ENCODE peak calls at places on chromosomes 13 and 19, in eight cellular contexts. Y is upper lobe of right lung; T is SK-MEL-5; D is activated T-cell treated with anti-CD3 and anti-CD28 coated beads, Interleukin-2, amount 50 U/mL, for 4 hours; U is stimulated activated naive CD4-positive, alpha-beta T cell treated with Interleukin-2 at 50 U/mL for 16 hours; L is tibial nerve; Q is CD8-positive, alpha-beta memory T cell; M is lung microvascular endothelial cell. R is an unnamed sample.
A peak's percentile ranks its signal among the peaks of the same experiment; 100 is the strongest.

GRCh38 chr13:98985591-98985990 is 7.7 kb upstream of the DOCK9 start:
- DNase-seq in Y (no peak), T (no peak), D (no peak), U (no peak), L (no peak), Q (no peak), M (peak; percentile 91), R (no peak)

GRCh38 chr13:113245858-113246791 is 36.7 kb downstream of the CUL4A start:
- DNase-seq in Y (no peak), T (peak; percentile 21), D (no peak), U (no peak), L (no peak), Q (no peak), M (peak; percentile 21), R (no peak)

GRCh38 chr13:73754727-73755292 is 379.4 kb downstream of the KLF12 start:
- DNase-seq in Y (no peak), T (peak; percentile 83), D (no peak), U (no peak), L (peak; percentile 79), Q (peak; percentile 33), M (peak; percentile 68), R (no peak)

GRCh38 chr13:54733639-54734038 is 1705.0 kb downstream of the OLFM4 start:
- DNase-seq in Y (no peak), T (peak; percentile 45), D (no peak), U (no peak), L (no peak), Q (no peak), M (no peak), R (no peak)

GRCh38 chr19:48190288-48191284 is 20.1 kb downstream of the ZSWIM9 start:
- DNase-seq in Y (no peak), T (peak; percentile 34), D (peak; percentile 66), U (peak; percentile 65), L (no peak), Q (peak; percentile 37), M (no peak), R (peak; percentile 65)

GRCh38 chr13:27455331-27455855 is 5.0 kb upstream of the MTIF3 start:
- DNase-seq in Y (no peak), T (peak; percentile 21), D (no peak), U (no peak), L (no peak), Q (no peak), M (peak; percentile 24), R (peak; percentile 31)

GRCh38 chr19:55418185-55418584 is 10.6 kb upstream of the UBE2S start:
- DNase-seq in Y (no peak), T (peak; percentile 88), D (peak; percentile 52), U (peak; percentile 17), L (peak; percentile 54), Q (peak; percentile 42), M (peak; percentile 82), R (peak; percentile 44)

GRCh38 chr19:34972163-34972705 is 8.2 kb upstream of the ZNF792 start:
- DNase-seq in Y (no peak), T (no peak), D (no peak), U (no peak), L (no peak), Q (no peak), M (no peak), R (no peak)

GRCh38 chr13:109427148-109427547 is 359.2 kb downstream of the IRS2 start:
- DNase-seq in Y (no peak), T (no peak), D (no peak), U (no peak), L (no peak), Q (no peak), M (no peak), R (no peak)

GRCh38 chr19:7917292-7918061 is 2.7 kb upstream of the SNAPC2 start:
- DNase-seq in Y (peak; percentile 80), T (no peak), D (peak; percentile 47), U (peak; percentile 52), L (no peak), Q (peak; percentile 44), M (peak; percentile 72), R (peak; percentile 69)

GRCh38 chr19:1132625-1133383 is 29.0 kb downstream of the GPX4 start:
- DNase-seq in Y (no peak), T (no peak), D (no peak), U (peak; percentile 38), L (no peak), Q (peak; percentile 53), M (no peak), R (no peak)

R was measured in activated naive CD4-positive, alpha-beta T cell treated with anti-CD3 and anti-CD28 coated beads, Interleukin-2, amount 50 U/mL, for 16 hours.